ENCODE peak calls at places on chromosomes 11 and 22, in four cellular contexts. W is GM12878, L is HepG2, T is K562. D is an unnamed sample.

GRCh38 chr11:36540998-36541397 is 26.8 kb upstream of the RAG1 start:
- DNase-seq in W (peak), L (peak), T (peak), D (peak)

GRCh38 chr11:72425053-72425980 is 9.0 kb downstream of the CLPB start:
- DNase-seq in W (no peak), L (no peak), T (no peak), D (no peak)

GRCh38 chr11:61961570-61962212 is 5.7 kb downstream of the FTH1 start:
- DNase-seq in W (no peak), L (peak), T (no peak), D (peak)

GRCh38 chr11:79439893-79440450 is 858 bp downstream of the TENM4 start:
- DNase-seq in W (no peak), L (no peak), T (no peak), D (no peak)

GRCh38 chr11:10302294-10302743 is 2.6 kb upstream of the ADM start:
- DNase-seq in W (no peak), L (no peak), T (no peak), D (no peak)

GRCh38 chr11:30424336-30424735 is 101.4 kb downstream of the ARL14EP start:
- DNase-seq in W (no peak), L (no peak), T (no peak), D (no peak)

GRCh38 chr22:48244388-48245118 is 1482.1 kb downstream of the TBC1D22A start:
- DNase-seq in W (no peak), L (no peak), T (no peak), D (no peak)

GRCh38 chr11:75667268-75667830 is 1.5 kb downstream of the MAP6 start:
- DNase-seq in W (no peak), L (no peak), T (peak), D (peak)

GRCh38 chr11:3093281-3094191 is 36.3 kb upstream of the CARS1 start:
- DNase-seq in W (no peak), L (peak), T (peak), D (no peak)

GRCh38 chr11:108224908-108225786 is 2.3 kb downstream of the ATM start:
- DNase-seq in W (no peak), L (no peak), T (no peak), D (no peak)

GRCh38 chr11:19980957-19981669 is 179.2 kb downstream of the DBX1 start:
- DNase-seq in W (no peak), L (peak), T (peak), D (peak)

GRCh38 chr11:124807660-124808270 is 7.6 kb upstream of the MSANTD2 start:
- DNase-seq in W (no peak), L (no peak), T (no peak), D (no peak)

GRCh38 chr11:130050272-130050671 is 19.4 kb upstream of the APLP2 start:
- DNase-seq in W (no peak), L (no peak), T (no peak), D (no peak)

GRCh38 chr11:107928767-107929507 is 689 bp downstream of the RAB39A start:
- DNase-seq in W (no peak), L (no peak), T (no peak), D (no peak)

GRCh38 chr11:61129608-61130523 is 27.6 kb downstream of the CD5 start:
- DNase-seq in W (peak), L (peak), T (peak), D (peak)

GRCh38 chr11:132858203-132858602 is 674.1 kb downstream of the OPCML start:
- DNase-seq in W (no peak), L (no peak), T (no peak), D (no peak)

GRCh38 chr22:33400061-33400840 is 342.1 kb upstream of the SYN3 start:
- DNase-seq in W (no peak), L (no peak), T (no peak), D (no peak)

GRCh38 chr11:76781861-76782500 is 1.2 kb upstream of the TSKU start:
- DNase-seq in W (no peak), L (peak), T (no peak), D (no peak)

GRCh38 chr11:12693485-12694181 is 19.4 kb downstream of the TEAD1 start:
- DNase-seq in W (no peak), L (peak), T (no peak), D (peak)

GRCh38 chr22:39898997-39899396 is 1.9 kb upstream of the GRAP2 start:
- DNase-seq in W (peak), L (no peak), T (no peak), D (no peak)

GRCh38 chr22:33476716-33477115 is 418.5 kb upstream of the SYN3 start:
- DNase-seq in W (no peak), L (peak), T (no peak), D (peak)

GRCh38 chr11:33719587-33719986 is 16.6 kb downstream of the CD59 start:
- DNase-seq in W (no peak), L (no peak), T (no peak), D (no peak)

GRCh38 chr11:126624491-126624890 is 269.0 kb downstream of the ST3GAL4 start:
- DNase-seq in W (no peak), L (no peak), T (no peak), D (no peak)

GRCh38 chr11:111422494-111423249 is 43.6 kb upstream of the POU2AF1 start:
- DNase-seq in W (no peak), L (peak), T (peak), D (peak)

GRCh38 chr22:20764729-20765128 is 9.2 kb upstream of the SERPIND1 start:
- DNase-seq in W (no peak), L (no peak), T (no peak), D (no peak)

GRCh38 chr11:12238420-12238819 is 128.0 kb downstream of the MICAL2 start:
- DNase-seq in W (no peak), L (no peak), T (no peak), D (no peak)

DNA sequence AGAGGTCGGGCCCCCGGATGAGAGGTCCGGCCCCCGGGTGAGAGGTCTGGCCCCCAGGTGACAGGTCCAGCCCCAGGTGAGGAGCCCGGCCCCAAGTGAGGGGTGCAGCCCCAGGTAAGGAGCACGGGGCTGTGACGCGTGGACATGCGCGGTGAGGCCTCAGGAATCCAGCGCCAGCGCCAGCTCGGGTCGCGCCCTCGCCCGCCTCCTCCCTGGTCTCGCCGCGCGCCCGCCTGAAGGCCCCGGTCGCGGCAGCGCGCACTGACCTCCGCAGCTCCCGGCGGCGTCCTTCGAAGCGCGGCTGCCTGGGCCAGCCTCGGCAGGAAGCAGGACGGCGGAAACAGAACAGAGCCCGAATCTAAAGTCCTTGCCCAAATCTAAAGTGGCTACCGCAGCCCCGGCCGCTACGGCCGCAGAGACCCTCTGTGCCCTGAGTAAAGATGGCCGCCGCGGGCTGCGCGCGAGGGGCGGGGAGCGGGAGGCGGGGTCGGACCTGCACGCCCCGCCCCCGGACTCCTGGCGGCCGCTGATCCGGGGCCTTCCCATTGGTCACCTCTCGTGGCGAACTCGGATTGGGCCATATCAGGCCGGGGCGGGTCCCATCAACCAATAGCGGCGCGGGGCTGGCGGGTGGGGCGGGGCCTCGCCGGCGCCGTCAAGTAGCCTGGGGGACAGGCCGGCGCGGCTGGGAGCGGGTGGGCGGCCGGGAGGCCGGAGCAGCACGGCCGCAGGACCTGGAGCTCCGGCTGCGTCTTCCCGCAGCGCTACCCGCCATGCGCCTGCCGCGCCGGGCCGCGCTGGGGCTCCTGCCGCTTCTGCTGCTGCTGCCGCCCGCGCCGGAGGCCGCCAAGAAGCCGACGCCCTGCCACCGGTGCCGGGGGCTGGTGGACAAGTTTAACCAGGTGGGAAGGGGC is at the start of the genes ALG12 and CRELD2:
- DNase-seq in W (peak), L (peak), T (peak), D (peak)
- TF ChIP-seq EP300 in W (no peak), L (no peak), T (no peak), D (no peak)

GRCh38 chr22:41782751-41783150 is 17.7 kb upstream of the CCDC134 start:
- DNase-seq in W (no peak), L (no peak), T (no peak), D (no peak)

GRCh38 chr22:41780714-41781507 is 19.6 kb upstream of the CCDC134 start:
- DNase-seq in W (peak), L (peak), T (peak), D (no peak)

GRCh38 chr22:41781508-41781906 is 19.0 kb upstream of the CCDC134 start:
- DNase-seq in W (no peak), L (no peak), T (no peak), D (no peak)

GRCh38 chr22:41779889-41780505 is 20.5 kb upstream of the CCDC134 start:
- DNase-seq in W (no peak), L (no peak), T (no peak), D (no peak)

DNA sequence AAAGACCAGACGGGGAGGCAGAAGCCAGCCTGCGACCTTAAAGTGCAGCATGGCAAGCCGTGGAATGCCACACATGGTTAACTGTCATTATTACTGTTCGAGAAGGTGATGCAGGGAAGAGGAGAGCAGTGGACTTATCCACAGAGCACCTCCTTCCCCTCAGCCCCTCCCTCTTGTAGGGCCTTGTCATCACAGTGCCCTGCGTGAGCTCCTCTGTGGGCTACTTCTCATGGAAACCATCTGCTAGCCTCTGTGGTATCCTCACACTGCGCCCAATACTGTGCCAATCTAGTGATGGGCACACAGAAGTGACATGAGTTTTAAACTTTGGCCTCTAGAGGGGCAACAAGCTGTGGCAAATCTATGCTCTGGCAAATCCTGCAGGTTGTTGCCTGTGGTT is 18.2 kb upstream of the CCDC134 start:
- DNase-seq in W (no peak), L (no peak), T (no peak), D (no peak)
- TF ChIP-seq MYC in W (no peak), L (no peak), T (no peak), D (no peak)

DNA sequence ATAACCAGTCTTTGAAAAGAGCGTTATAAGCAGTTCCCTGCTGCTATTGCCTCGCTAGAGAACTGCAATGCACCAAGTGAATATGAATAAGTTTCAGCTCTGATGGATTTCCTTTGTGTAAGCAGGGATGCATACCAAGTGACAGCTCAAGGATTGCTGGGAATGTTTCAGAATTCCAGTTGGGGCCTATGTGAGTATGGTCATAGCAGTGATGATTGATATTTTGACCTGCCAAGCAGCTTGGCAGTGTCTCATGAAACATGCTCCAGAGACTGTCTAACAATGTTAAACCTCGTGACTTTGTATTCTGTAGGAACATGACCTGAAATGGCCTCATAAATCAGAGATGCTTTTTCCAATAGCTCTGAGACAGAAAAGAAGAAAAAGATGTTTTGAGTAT is 312.6 kb downstream of the C11orf87 start:
- DNase-seq in W (no peak), L (no peak), T (no peak), D (no peak)
- TF ChIP-seq REST in W (no peak), L (no peak), T (no peak), D (no peak)

GRCh38 chr22:17867160-17867785 is 93.0 kb upstream of the BID start:
- DNase-seq in W (no peak), L (no peak), T (peak), D (no peak)

GRCh38 chr22:17865183-17866055 is 91.2 kb upstream of the BID start:
- DNase-seq in W (no peak), L (no peak), T (no peak), D (no peak)

GRCh38 chr22:17866621-17867020 is 92.4 kb upstream of the BID start:
- DNase-seq in W (no peak), L (no peak), T (no peak), D (no peak)

GRCh38 chr22:17864398-17865182 is 90.3 kb upstream of the BID start:
- DNase-seq in W (no peak), L (no peak), T (no peak), D (no peak)

GRCh38 chr22:17866127-17866526 is 91.9 kb upstream of the BID start:
- DNase-seq in W (no peak), L (no peak), T (no peak), D (no peak)
- TF ChIP-seq EP300 in W (no peak), L (no peak), T (no peak), D (no peak)

GRCh38 chr11:120465921-120466534 is 45.5 kb upstream of the GRIK4 start:
- DNase-seq in W (no peak), L (no peak), T (no peak), D (no peak)
- TF ChIP-seq MYC in W (no peak), L (no peak), T (no peak), D (no peak)

GRCh38 chr22:31084811-31085492 is 3.8 kb downstream of the SMTN start:
- DNase-seq in W (peak), L (no peak), T (peak), D (peak)
- TF ChIP-seq REST in W (no peak), L (no peak), T (no peak), D (no peak)

GRCh38 chr11:35389897-35390462 is 29.4 kb downstream of the SLC1A2 start:
- DNase-seq in W (peak), L (no peak), T (no peak), D (no peak)

GRCh38 chr11:35390737-35391682 is 28.3 kb downstream of the SLC1A2 start:
- DNase-seq in W (peak), L (peak), T (no peak), D (peak)

GRCh38 chr11:35391922-35392813 is 27.2 kb downstream of the SLC1A2 start:
- DNase-seq in W (peak), L (peak), T (peak), D (peak)

GRCh38 chr11:35394941-35395340 is 24.4 kb downstream of the SLC1A2 start:
- DNase-seq in W (no peak), L (no peak), T (no peak), D (no peak)

GRCh38 chr11:35393093-35393492 is 26.3 kb downstream of the SLC1A2 start:
- DNase-seq in W (no peak), L (no peak), T (no peak), D (no peak)
- TF ChIP-seq EP300 in W (no peak), L (no peak), T (no peak), D (no peak)

D was measured in A549.